ENCODE peak calls at places on chromosomes 6 and 20, in eight cellular contexts. K is adipocyte, L is neuronal stem cell, R is tibial nerve, U is Peyer's patch, Z is left lung, F is colonic mucosa, I is DND-41. S is an unnamed sample.

GRCh38 chr6:111727798-111728197 is 122.1 kb upstream of the TRAF3IP2 start:
- DNase-seq in K (no peak), L (no peak), R (no peak), U (no peak), Z (no peak), F (no peak), I (no peak), S (no peak)

GRCh38 chr6:167324111-167324510 is 775 bp upstream of the TTLL2 start:
- DNase-seq in K (no peak), L (no peak), R (no peak), U (no peak), Z (peak; percentile 47), F (no peak), I (no peak), S (no peak)

GRCh38 chr6:19554356-19555225 is 282.6 kb upstream of the ID4 start:
- DNase-seq in K (peak; percentile 9), L (no peak), R (no peak), U (no peak), Z (no peak), F (no peak), I (no peak), S (no peak)

GRCh38 chr6:133202610-133203343 is 38.4 kb upstream of the EYA4 start:
- DNase-seq in K (peak; percentile 41), L (no peak), R (no peak), U (no peak), Z (no peak), F (no peak), I (no peak), S (peak; percentile 39)

GRCh38 chr6:106883808-106884262 is 90.7 kb downstream of the CD24 start:
- DNase-seq in K (no peak), L (no peak), R (no peak), U (no peak), Z (no peak), F (no peak), I (no peak), S (no peak)

GRCh38 chr6:31126416-31127175 is 6.3 kb upstream of the CDSN start:
- DNase-seq in K (no peak), L (no peak), R (no peak), U (no peak), Z (peak; percentile 52), F (no peak), I (no peak), S (no peak)

GRCh38 chr6:17361013-17361412 is 32.4 kb upstream of the CAP2 start:
- DNase-seq in K (peak; percentile 60), L (no peak), R (no peak), U (no peak), Z (no peak), F (no peak), I (no peak), S (peak; percentile 61)

GRCh38 chr20:11047559-11047958 is 373.8 kb upstream of the JAG1 start:
- DNase-seq in K (no peak), L (no peak), R (no peak), U (no peak), Z (no peak), F (no peak), I (no peak), S (no peak)

GRCh38 chr20:10902836-10903410 is 229.1 kb upstream of the JAG1 start:
- DNase-seq in K (peak; percentile 73), L (no peak), R (no peak), U (no peak), Z (no peak), F (no peak), I (no peak), S (no peak)

GRCh38 chr6:150617496-150618460 is 18.1 kb downstream of the PLEKHG1 start:
- DNase-seq in K (no peak), L (peak; percentile 30), R (no peak), U (no peak), Z (no peak), F (no peak), I (no peak), S (no peak)

GRCh38 chr6:5556011-5556410 is 294.7 kb downstream of the FARS2 start:
- DNase-seq in K (peak; percentile 13), L (no peak), R (no peak), U (no peak), Z (no peak), F (no peak), I (no peak), S (no peak)

GRCh38 chr20:50215101-50215500 is 24.5 kb downstream of the CEBPB start:
- DNase-seq in K (no peak), L (no peak), R (no peak), U (no peak), Z (no peak), F (no peak), I (no peak), S (no peak)

DNA sequence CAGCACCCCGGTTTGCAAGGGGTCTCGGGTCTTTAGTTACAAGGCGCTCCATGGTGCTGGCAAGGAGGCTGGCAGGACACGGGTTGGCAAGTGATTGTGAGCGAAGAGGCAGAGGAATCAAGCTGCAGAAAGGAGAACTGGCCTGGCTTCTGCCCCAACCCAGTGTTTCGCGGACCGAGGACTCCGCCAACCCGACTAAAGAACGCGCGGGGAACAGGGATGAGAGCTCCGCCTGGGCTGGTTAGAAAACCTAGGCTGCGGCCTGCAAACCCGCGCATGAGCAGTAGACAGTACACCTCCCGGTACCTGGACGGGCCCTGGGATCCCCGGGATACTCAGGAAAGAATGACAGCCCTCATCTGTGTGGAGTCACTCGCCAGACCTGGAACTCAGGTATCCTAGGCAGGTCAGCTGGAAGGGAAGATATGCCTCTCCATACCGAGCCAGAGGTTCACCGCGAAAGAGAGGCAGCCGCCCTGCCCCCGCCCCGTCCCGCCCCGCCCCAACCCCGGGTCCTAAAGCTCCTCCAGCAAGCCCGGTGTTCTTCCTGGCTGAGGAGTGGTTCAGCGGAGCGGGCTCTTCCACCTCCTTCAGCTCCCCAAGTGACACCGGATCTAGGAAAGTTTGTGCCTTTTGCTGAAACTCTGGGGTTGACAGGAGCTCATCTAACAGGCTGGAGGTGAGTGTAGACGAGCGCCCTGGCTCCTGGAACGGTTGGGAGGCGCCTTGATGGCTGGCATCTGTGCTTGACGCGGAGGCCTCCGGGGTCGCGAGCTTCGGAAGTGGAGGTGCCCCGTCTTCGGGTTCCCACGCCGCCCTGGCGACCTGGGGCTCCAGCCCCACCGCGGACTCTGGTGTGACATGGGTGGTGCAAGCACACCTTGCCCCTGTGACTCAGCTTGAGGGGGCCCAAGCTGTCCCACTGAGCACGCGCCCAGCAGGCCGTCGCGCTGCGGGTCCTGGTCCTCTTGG is 1847.3 kb upstream of the DEFB115 start:
- DNase-seq in K (no peak), L (no peak), R (no peak), U (no peak), Z (peak; percentile 82), F (no peak), I (no peak), S (no peak)
- H3K9me3 ChIP-seq in K (no peaks in the 10 kb centered on the region), L (peaks cover 17% of the 10 kb centered on the region), R (no peaks in the 10 kb centered on the region), U (no peaks in the 10 kb centered on the region), Z (no peaks in the 10 kb centered on the region), F (no peaks in the 10 kb centered on the region), I (peaks cover 26% of the 10 kb centered on the region), S (no peaks in the 10 kb centered on the region)

DNA sequence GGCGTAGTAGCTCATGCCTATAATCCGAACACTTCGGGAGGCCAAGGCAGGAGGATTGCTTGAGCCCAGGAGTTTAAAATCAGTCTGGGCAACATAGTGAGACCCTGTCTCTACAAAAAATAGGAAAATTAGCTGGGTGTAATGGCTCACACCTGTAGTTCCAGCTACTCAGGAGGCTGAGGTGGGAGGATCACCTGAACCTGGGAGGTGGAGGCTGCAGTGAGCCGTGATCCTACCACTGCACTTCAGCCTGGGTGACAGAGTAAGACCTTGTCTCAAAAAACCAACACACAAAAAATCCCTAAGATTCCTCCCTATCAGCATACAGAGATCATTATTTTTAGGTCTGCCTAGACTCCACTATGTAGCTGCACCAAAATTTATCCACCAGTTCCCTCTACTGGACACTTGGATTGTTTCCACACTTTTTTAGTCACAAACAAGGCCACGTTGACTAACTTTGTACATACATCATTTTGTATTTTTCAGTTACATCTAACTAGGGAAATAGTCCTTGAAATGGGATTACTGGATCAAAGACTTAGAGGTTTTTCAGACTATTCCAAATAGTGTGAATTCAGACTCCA is 3.6 kb upstream of the PHF1 start:
- DNase-seq in K (peak; percentile 66), L (no peak), R (no peak), U (no peak), Z (no peak), F (no peak), I (no peak), S (no peak)
- H3K27me3 ChIP-seq in K (no peaks in the 10 kb centered on the region), L (no peaks in the 10 kb centered on the region), R (no peaks in the 10 kb centered on the region), U (no peaks in the 10 kb centered on the region), Z (no peaks in the 10 kb centered on the region), F (no peaks in the 10 kb centered on the region), I (no peaks in the 10 kb centered on the region), S (no peaks in the 10 kb centered on the region)

GRCh38 chr20:2116170-2116940 is 14.7 kb downstream of the STK35 start:
- DNase-seq in K (no peak), L (no peak), R (no peak), U (no peak), Z (no peak), F (no peak), I (no peak), S (no peak)

GRCh38 chr20:2114560-2114959 is 12.9 kb downstream of the STK35 start:
- DNase-seq in K (no peak), L (no peak), R (no peak), U (no peak), Z (no peak), F (no peak), I (no peak), S (no peak)

GRCh38 chr20:2114990-2115681 is 13.5 kb downstream of the STK35 start:
- DNase-seq in K (peak; percentile 35), L (no peak), R (no peak), U (no peak), Z (no peak), F (peak; percentile 39), I (no peak), S (no peak)

GRCh38 chr20:2122921-2123320 is 21.3 kb downstream of the STK35 start:
- DNase-seq in K (no peak), L (no peak), R (no peak), U (peak; percentile 45), Z (no peak), F (no peak), I (no peak), S (no peak)

DNA sequence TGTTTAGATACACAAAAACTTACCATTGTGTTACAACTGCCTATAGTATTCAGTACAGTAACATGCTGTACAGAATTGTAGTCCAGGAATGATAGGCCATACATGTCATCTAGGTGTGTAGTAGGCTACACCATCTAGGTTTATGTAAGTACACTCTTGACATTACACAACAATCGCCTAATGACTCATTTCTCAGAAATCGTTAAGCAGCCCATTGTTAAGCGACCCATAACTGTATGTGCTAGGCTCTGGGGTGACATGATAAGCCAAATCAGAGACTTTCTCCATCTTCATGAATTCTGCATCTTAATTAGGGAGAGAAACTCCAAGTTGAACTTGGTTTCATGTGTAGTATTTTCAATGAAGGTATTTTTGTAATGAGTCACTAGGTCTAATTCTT is 17.2 kb downstream of the STK35 start:
- DNase-seq in K (no peak), L (no peak), R (no peak), U (no peak), Z (no peak), F (no peak), I (no peak), S (no peak)
- H3K36me3 ChIP-seq in K (peaks cover 27% of the 10 kb centered on the region), L (peaks cover 82% of the 10 kb centered on the region), R (peaks cover 23% of the 10 kb centered on the region), U (no peaks in the 10 kb centered on the region), Z (no peaks in the 10 kb centered on the region), F (peaks cover 10% of the 10 kb centered on the region), I (peaks cover 98% of the 10 kb centered on the region), S (peaks cover 8% of the 10 kb centered on the region)

DNA sequence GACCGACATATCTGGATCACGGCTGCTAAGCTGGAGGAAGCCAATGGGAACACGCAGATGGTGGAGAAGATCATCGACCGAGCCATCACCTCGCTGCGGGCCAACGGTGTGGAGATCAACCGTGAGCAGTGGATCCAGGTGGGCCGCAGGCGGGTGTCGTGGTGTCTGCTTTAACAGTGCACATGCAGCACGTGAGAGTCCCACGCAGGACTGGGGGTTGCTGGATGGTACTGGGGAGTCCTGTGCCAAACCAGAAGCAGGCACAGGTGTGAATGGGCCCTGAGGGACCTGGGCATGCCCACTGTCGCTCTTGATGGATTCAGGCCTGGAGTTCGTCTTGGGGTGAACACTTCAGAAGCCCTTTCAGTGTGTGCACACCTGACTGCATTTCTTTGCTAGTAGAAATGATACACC is 24.6 kb upstream of the C20orf204 start:
- DNase-seq in K (no peak), L (no peak), R (no peak), U (no peak), Z (no peak), F (no peak), I (no peak), S (no peak)
- H3K9me3 ChIP-seq in K (no peaks in the 10 kb centered on the region), L (peaks cover 4% of the 10 kb centered on the region), R (no peaks in the 10 kb centered on the region), U (no peaks in the 10 kb centered on the region), Z (no peaks in the 10 kb centered on the region), F (no peaks in the 10 kb centered on the region), I (no peaks in the 10 kb centered on the region), S (peaks cover 4% of the 10 kb centered on the region)

S was measured in MG63.